ENCODE peak calls at places on chromosomes 16 and 17, in seven cellular contexts. M is stimulated activated CD4-positive, alpha-beta T cell treated with anti-CD3 and anti-CD28 coated beads, Interleukin-1b, Interleukin-23, amount 100 ng/mL, for 48 hours; K is stimulated activated CD8-positive, alpha-beta memory T cell treated with anti-CD3 and anti-CD28 coated beads, Interleukin-15, amount 100 ng/mL, for 24 hours; G is AG10803; S is kidney; W is amniotic stem cell; P is kidney glomerular epithelial cell. B is an unnamed sample.

GRCh38 chr16:61684566-61684965 is 351.7 kb downstream of the CDH8 start:
- DNase-seq in M (no peak), K (no peak), G (no peak), S (no peak), W (no peak), P (no peak), B (no peak)

GRCh38 chr17:27384261-27384701 is 72.0 kb upstream of the KSR1 start:
- DNase-seq in M (no peak), K (no peak), G (peak; percentile 97), S (no peak), W (peak; percentile 89), P (peak; percentile 73), B (no peak)

GRCh38 chr16:88784074-88784855 is 755 bp downstream of the PIEZO1 start:
- DNase-seq in M (peak; percentile 48), K (no peak), G (peak; percentile 83), S (peak; percentile 93), W (peak; percentile 55), P (peak; percentile 36), B (peak; percentile 40)

GRCh38 chr17:21004016-21004930 is 38.5 kb downstream of the USP22 start:
- DNase-seq in M (no peak), K (no peak), G (no peak), S (peak; percentile 67), W (no peak), P (no peak), B (no peak)

GRCh38 chr16:57623251-57624043 is 5.0 kb upstream of the ADGRG1 start:
- DNase-seq in M (no peak), K (no peak), G (no peak), S (peak; percentile 91), W (no peak), P (peak; percentile 85), B (no peak)

GRCh38 chr17:81400154-81400938 is 5.1 kb downstream of the BAHCC1 start:
- DNase-seq in M (no peak), K (no peak), G (peak; percentile 53), S (no peak), W (no peak), P (no peak), B (no peak)

GRCh38 chr17:64255764-64256163 is 7.3 kb downstream of the TEX2 start:
- DNase-seq in M (no peak), K (no peak), G (no peak), S (no peak), W (no peak), P (no peak), B (no peak)

GRCh38 chr17:55072910-55073309 is 104.3 kb downstream of the STXBP4 start:
- DNase-seq in M (no peak), K (no peak), G (no peak), S (no peak), W (no peak), P (no peak), B (no peak)

GRCh38 chr16:11016993-11017392 is 72.6 kb downstream of the CLEC16A start:
- DNase-seq in M (peak; percentile 65), K (no peak), G (peak; percentile 49), S (no peak), W (no peak), P (no peak), B (no peak)

GRCh38 chr17:8746501-8747236 is 2.0 kb upstream of the CCDC42 start:
- DNase-seq in M (peak; percentile 3), K (no peak), G (no peak), S (no peak), W (no peak), P (no peak), B (no peak)

GRCh38 chr16:66601471-66601870 is 3.0 kb upstream of the CMTM3 start:
- DNase-seq in M (no peak), K (no peak), G (no peak), S (no peak), W (no peak), P (no peak), B (no peak)

GRCh38 chr17:19248923-19249574 is 11.9 kb downstream of the EPN2 start:
- DNase-seq in M (no peak), K (no peak), G (peak; percentile 83), S (peak; percentile 80), W (peak; percentile 80), P (peak; percentile 17), B (no peak)

GRCh38 chr17:48586355-48586924 is 3.6 kb downstream of the HOXB3 start:
- DNase-seq in M (no peak), K (no peak), G (no peak), S (no peak), W (no peak), P (no peak), B (no peak)